ENCODE peak calls at places on chromosomes 1 and 21, in ten cellular contexts. U is NCI-H524; G is mammary epithelial cell; T is amniotic stem cell; I is COR-L47; E is MCF 10A; V is OCI-LY7; Q is cardiac muscle cell; N is amygdala; S is stimulated activated CD4-positive, alpha-beta T cell treated with anti-CD3 and anti-CD28 coated beads, TNF-alpha, amount 100 ng/mL, for 1 hour. F is an unnamed sample.

GRCh38 chr1:152902676-152903075 is 5.7 kb upstream of the IVL start:
- DNase-seq in N (no peak), S (no peak), I (no peak), Q (no peak), V (no peak), T (no peak), E (no peak), G (no peak), U (no peak), F (no peak)

GRCh38 chr1:202837746-202838145 is 27.0 kb downstream of the PCAT6 start:
- DNase-seq in V (no peak), T (no peak), U (no peak), G (no peak), E (no peak), S (no peak), I (no peak), Q (no peak), N (no peak), F (no peak)

GRCh38 chr1:67715819-67716218 is 30.8 kb downstream of the GADD45A start:
- DNase-seq in S (no peak), Q (no peak), E (no peak), U (no peak), G (no peak), T (no peak), I (no peak), V (no peak), N (no peak), F (no peak)

GRCh38 chr21:18340387-18340942 is 63.1 kb downstream of the TMPRSS15 start:
- DNase-seq in I (no peak), G (no peak), Q (no peak), E (peak), U (no peak), N (no peak), V (no peak), S (no peak), T (no peak), F (no peak)

GRCh38 chr1:118148034-118148433 is 37.0 kb downstream of the SPAG17 start:
- DNase-seq in N (no peak), V (no peak), S (no peak), Q (peak), E (no peak), T (no peak), G (no peak), I (no peak), U (no peak), F (no peak)

GRCh38 chr1:148307583-148308185 is 155.6 kb upstream of the NBPF11 start:
- DNase-seq in N (no peak), S (no peak), V (no peak), E (no peak), I (no peak), Q (no peak), G (no peak), U (no peak), T (no peak), F (no peak)

GRCh38 chr1:8545078-8545477 is 227.2 kb downstream of the SLC45A1 start:
- DNase-seq in I (no peak), U (no peak), S (no peak), Q (no peak), G (no peak), N (no peak), V (peak), E (peak), T (no peak), F (no peak)

GRCh38 chr1:43440358-43440757 is 13.4 kb downstream of the HYI start:
- DNase-seq in N (no peak), S (no peak), Q (no peak), G (no peak), I (no peak), T (no peak), E (no peak), V (no peak), U (no peak), F (no peak)

GRCh38 chr1:20697560-20697959 is 20.2 kb downstream of the KIF17 start:
- DNase-seq in G (no peak), V (no peak), T (no peak), E (no peak), U (no peak), I (no peak), Q (no peak), S (no peak), N (no peak), F (peak)

GRCh38 chr1:200980452-200980772 is 43.1 kb downstream of the KIF21B start:
- DNase-seq in U (no peak), Q (no peak), N (no peak), G (peak), E (no peak), V (no peak), T (no peak), I (no peak), S (no peak), F (peak)

GRCh38 chr1:15046487-15047165 is 106.9 kb upstream of the TMEM51 start:
- DNase-seq in T (peak), V (peak), S (peak), G (peak), N (peak), Q (peak), E (peak), U (peak), I (peak), F (peak)

GRCh38 chr1:178993559-178993958 is 32.1 kb upstream of the FAM20B start:
- DNase-seq in E (no peak), N (no peak), Q (no peak), G (no peak), I (no peak), S (no peak), T (no peak), V (no peak), U (no peak), F (no peak)

GRCh38 chr21:38956791-38957571 is 151.3 kb downstream of the ETS2 start:
- DNase-seq in G (no peak), V (no peak), T (no peak), Q (no peak), N (no peak), S (no peak), U (no peak), I (peak), E (peak), F (no peak)

GRCh38 chr21:36539434-36540150 is 59.7 kb upstream of the CLDN14 start:
- DNase-seq in V (no peak), G (no peak), N (no peak), I (no peak), Q (no peak), T (no peak), U (no peak), S (no peak), E (no peak), F (no peak)

GRCh38 chr1:152141971-152142584 is 16.9 kb downstream of the RPTN start:
- DNase-seq in T (peak), U (peak), N (no peak), Q (peak), V (peak), E (peak), G (peak), I (peak), S (no peak), F (peak)

GRCh38 chr1:230883964-230884363 is 15.6 kb upstream of the C1orf198 start:
- DNase-seq in Q (no peak), G (no peak), V (no peak), I (no peak), E (no peak), S (no peak), T (no peak), U (no peak), N (no peak), F (no peak)

GRCh38 chr1:25763493-25763892 is 36.5 kb upstream of the SELENON start:
- DNase-seq in Q (no peak), E (no peak), U (no peak), T (no peak), I (no peak), V (no peak), G (no peak), N (no peak), S (no peak), F (peak)

GRCh38 chr1:193143285-193143684 is 21.5 kb downstream of the CDC73 start:
- DNase-seq in V (peak), T (no peak), Q (peak), I (peak), U (no peak), E (peak), N (no peak), S (no peak), G (no peak), F (no peak)

GRCh38 chr1:19450811-19451564 is 34.4 kb downstream of the CAPZB start:
- DNase-seq in I (peak), T (peak), Q (peak), N (no peak), V (no peak), U (no peak), E (peak), S (no peak), G (peak), F (peak)

GRCh38 chr21:46205121-46205520 is 20.9 kb upstream of the SPATC1L start:
- DNase-seq in E (no peak), G (no peak), I (no peak), T (no peak), S (no peak), U (no peak), N (no peak), V (no peak), Q (no peak), F (peak)

GRCh38 chr1:29504266-29504665 is 267.9 kb downstream of the PTPRU start:
- DNase-seq in G (no peak), Q (no peak), T (no peak), S (no peak), V (no peak), N (no peak), U (no peak), I (no peak), E (no peak), F (no peak)

GRCh38 chr21:30842990-30843389 is 13.4 kb upstream of the KRTAP7-1 start:
- DNase-seq in S (no peak), T (no peak), Q (no peak), G (no peak), U (no peak), I (no peak), E (no peak), N (no peak), V (no peak), F (no peak)

GRCh38 chr21:33069994-33070811 is at the start of gene OLIG1:
- DNase-seq in E (no peak), N (peak), Q (peak), T (no peak), G (peak), V (no peak), I (peak), U (peak), S (no peak), F (peak)

GRCh38 chr1:5717031-5717682 is 275.1 kb downstream of the NPHP4 start:
- DNase-seq in S (no peak), I (no peak), U (no peak), V (peak), Q (no peak), G (no peak), E (no peak), N (no peak), T (no peak), F (no peak)

GRCh38 chr1:231612393-231613089 is 14.0 kb upstream of the DISC1 start:
- DNase-seq in G (no peak), V (peak), N (no peak), U (no peak), Q (no peak), I (no peak), E (no peak), S (peak), T (no peak), F (no peak)

GRCh38 chr1:51506537-51506936 is 12.5 kb downstream of the EPS15 start:
- DNase-seq in T (no peak), S (no peak), U (peak), E (peak), N (no peak), Q (peak), G (peak), I (no peak), V (peak), F (no peak)

GRCh38 chr21:42513985-42514882 is 582 bp downstream of the SLC37A1 start:
- DNase-seq in T (no peak), N (no peak), G (peak), I (no peak), V (peak), Q (peak), S (peak), E (peak), U (no peak), F (no peak)

GRCh38 chr1:87754036-87754603 is 425.4 kb downstream of the LMO4 start:
- DNase-seq in Q (no peak), E (no peak), U (no peak), G (no peak), T (no peak), V (no peak), I (no peak), S (no peak), N (no peak), F (no peak)

GRCh38 chr1:224700915-224701531 is 84.9 kb downstream of the CNIH3 start:
- DNase-seq in T (no peak), N (no peak), U (no peak), V (peak), G (no peak), I (peak), S (no peak), Q (peak), E (peak), F (no peak)

GRCh38 chr1:117657031-117657430 is 51.2 kb downstream of the TENT5C start:
- DNase-seq in I (no peak), T (peak), V (no peak), E (peak), S (no peak), Q (peak), U (no peak), N (no peak), G (peak), F (no peak)

GRCh38 chr21:27067226-27067625 is 100.3 kb upstream of the ADAMTS5 start:
- DNase-seq in T (no peak), S (no peak), G (no peak), E (no peak), U (no peak), N (no peak), I (no peak), V (no peak), Q (no peak), F (no peak)

GRCh38 chr1:220441211-220441610 is 86.7 kb upstream of the MARK1 start:
- DNase-seq in T (no peak), Q (no peak), N (no peak), G (peak), I (no peak), S (no peak), E (peak), U (no peak), V (no peak), F (no peak)

GRCh38 chr1:41712687-41713086 is 206.0 kb downstream of the HIVEP3 start:
- DNase-seq in S (no peak), E (peak), Q (no peak), I (no peak), T (no peak), U (no peak), V (no peak), N (no peak), G (no peak), F (peak)

GRCh38 chr21:36966846-36967657 is 583 bp upstream of the HLCS start:
- DNase-seq in V (no peak), I (no peak), G (no peak), E (peak), S (no peak), U (peak), T (no peak), N (no peak), Q (peak), F (no peak)

GRCh38 chr1:15848143-15848928 is 829 bp downstream of the SPEN start:
- DNase-seq in T (no peak), N (no peak), G (peak), Q (peak), U (no peak), S (no peak), V (peak), I (no peak), E (peak), F (peak)

F was measured in osteoblast.